ENCODE peak calls at places on chromosome 18, in five cellular contexts. H, W, I, K and S are unnamed samples.

GRCh38 chr18:23071285-23071684 is 64.0 kb upstream of the CABLES1 start:
- DNase-seq in H (no peak), W (peak), I (peak), K (peak), S (no peak)

GRCh38 chr18:21652073-21652472 is 40.0 kb downstream of the SNRPD1 start:
- DNase-seq in H (no peak), W (no peak), I (no peak), K (no peak), S (no peak)

GRCh38 chr18:8177330-8178016 is 431.8 kb upstream of the RAB12 start:
- DNase-seq in H (no peak), W (peak), I (no peak), K (peak), S (peak)

GRCh38 chr18:9994701-9995100 is 80.9 kb downstream of the VAPA start:
- DNase-seq in H (no peak), W (no peak), I (no peak), K (no peak), S (no peak)

GRCh38 chr18:56748698-56749268 is 97.6 kb downstream of the WDR7 start:
- DNase-seq in H (no peak), W (peak), I (no peak), K (peak), S (peak)

GRCh38 chr18:21242141-21243040 is at the start of gene GREB1L:
- DNase-seq in H (peak), W (peak), I (no peak), K (peak), S (no peak)

GRCh38 chr18:48031011-48031480 is 100.6 kb upstream of the SMAD2 start:
- DNase-seq in H (peak), W (peak), I (peak), K (peak), S (no peak)

GRCh38 chr18:8703181-8703638 is 2.1 kb upstream of the MTCL1 start:
- DNase-seq in H (no peak), W (no peak), I (no peak), K (no peak), S (no peak)

GRCh38 chr18:63138469-63139340 is 180.9 kb downstream of the BCL2 start:
- DNase-seq in H (no peak), W (no peak), I (no peak), K (no peak), S (no peak)

GRCh38 chr18:69795785-69796184 is 151.9 kb downstream of the CD226 start:
- DNase-seq in H (no peak), W (peak), I (no peak), K (peak), S (no peak)

GRCh38 chr18:3848316-3848715 is 398.3 kb downstream of the TGIF1 start:
- DNase-seq in H (no peak), W (no peak), I (no peak), K (peak), S (no peak)

GRCh38 chr18:6118080-6118479 is 222.8 kb upstream of the TMEM200C start:
- DNase-seq in H (no peak), W (no peak), I (no peak), K (no peak), S (no peak)

GRCh38 chr18:30763913-30764350 is 278.6 kb downstream of the DSC3 start:
- DNase-seq in H (no peak), W (no peak), I (no peak), K (no peak), S (no peak)

GRCh38 chr18:32333781-32334180 is 136.9 kb downstream of the GAREM1 start:
- DNase-seq in H (no peak), W (no peak), I (peak), K (no peak), S (no peak)

GRCh38 chr18:11251891-11252270 is 102.5 kb upstream of the PIEZO2 start:
- DNase-seq in H (no peak), W (peak), I (no peak), K (peak), S (no peak)

GRCh38 chr18:44213288-44213687 is 467.4 kb upstream of the SETBP1 start:
- DNase-seq in H (no peak), W (no peak), I (no peak), K (no peak), S (no peak)

GRCh38 chr18:65567372-65567771 is 183.4 kb upstream of the CDH7 start:
- DNase-seq in H (no peak), W (no peak), I (no peak), K (peak), S (no peak)

GRCh38 chr18:68874361-68874760 is 76.5 kb downstream of the CCDC102B start:
- DNase-seq in H (no peak), W (peak), I (no peak), K (peak), S (no peak)

GRCh38 chr18:43420950-43421349 is 143.7 kb upstream of the SYT4 start:
- DNase-seq in H (no peak), W (no peak), I (no peak), K (no peak), S (no peak)

GRCh38 chr18:31497404-31497710 is 620 bp upstream of the DSG2 start:
- DNase-seq in H (no peak), W (no peak), I (no peak), K (no peak), S (no peak)

GRCh38 chr18:46528037-46528436 is 129.0 kb downstream of the LOXHD1 start:
- DNase-seq in H (no peak), W (no peak), I (no peak), K (no peak), S (no peak)

GRCh38 chr18:21261352-21261751 is 19.3 kb downstream of the GREB1L start:
- DNase-seq in H (no peak), W (no peak), I (no peak), K (no peak), S (no peak)

GRCh38 chr18:5058768-5059539 is 138.1 kb downstream of the AKAIN1 start:
- DNase-seq in H (no peak), W (no peak), I (no peak), K (no peak), S (no peak)

GRCh38 chr18:23784811-23785245 is 95.6 kb downstream of the LAMA3 start:
- DNase-seq in H (no peak), W (peak), I (no peak), K (peak), S (peak)

GRCh38 chr18:46182633-46183401 is 78.6 kb downstream of the HAUS1 start:
- DNase-seq in H (no peak), W (peak), I (no peak), K (no peak), S (no peak)

GRCh38 chr18:36850527-36851201 is 21.7 kb downstream of the KIAA1328 start:
- DNase-seq in H (no peak), W (peak), I (no peak), K (peak), S (peak)

GRCh38 chr18:24014986-24015896 is 687 bp downstream of the TTC39C start:
- DNase-seq in H (no peak), W (peak), I (peak), K (peak), S (no peak)

GRCh38 chr18:79458131-79458838 is 62.6 kb downstream of the NFATC1 start:
- DNase-seq in H (no peak), W (peak), I (no peak), K (peak), S (peak)

GRCh38 chr18:46621871-46622270 is 35.1 kb downstream of the LOXHD1 start:
- DNase-seq in H (no peak), W (no peak), I (no peak), K (no peak), S (no peak)

GRCh38 chr18:79454034-79454735 is 58.5 kb downstream of the NFATC1 start:
- DNase-seq in H (no peak), W (peak), I (peak), K (peak), S (no peak)

GRCh38 chr18:23538870-23539269 is 35.6 kb downstream of the RMC1 start:
- DNase-seq in H (no peak), W (peak), I (no peak), K (peak), S (peak)

GRCh38 chr18:43883886-43884285 is 606.6 kb upstream of the SYT4 start:
- DNase-seq in H (no peak), W (no peak), I (no peak), K (no peak), S (no peak)

GRCh38 chr18:13436596-13436995 is 218.0 kb downstream of the LDLRAD4 start:
- DNase-seq in H (no peak), W (no peak), I (no peak), K (no peak), S (no peak)

GRCh38 chr18:14945984-14946383 is 198.0 kb downstream of the ANKRD30B start:
- DNase-seq in H (no peak), W (no peak), I (no peak), K (no peak), S (no peak)

GRCh38 chr18:13359195-13359594 is 140.6 kb downstream of the LDLRAD4 start:
- DNase-seq in H (no peak), W (no peak), I (no peak), K (no peak), S (no peak)

GRCh38 chr18:6543330-6543908 is 128.7 kb upstream of the L3MBTL4 start:
- DNase-seq in H (no peak), W (peak), I (no peak), K (peak), S (no peak)

GRCh38 chr18:59649575-59649974 is 47.6 kb downstream of the CCBE1 start:
- DNase-seq in H (no peak), W (no peak), I (no peak), K (no peak), S (no peak)

GRCh38 chr18:59643740-59644139 is 53.5 kb downstream of the CCBE1 start:
- DNase-seq in H (no peak), W (no peak), I (no peak), K (no peak), S (no peak)

GRCh38 chr18:59650266-59650820 is 46.9 kb downstream of the CCBE1 start:
- DNase-seq in H (no peak), W (peak), I (no peak), K (no peak), S (peak)

GRCh38 chr18:59646946-59647307 is 50.3 kb downstream of the CCBE1 start:
- DNase-seq in H (no peak), W (no peak), I (no peak), K (no peak), S (no peak)

GRCh38 chr18:59646228-59646945 is 50.8 kb downstream of the CCBE1 start:
- DNase-seq in H (no peak), W (no peak), I (no peak), K (no peak), S (no peak)
- TF ChIP-seq CTCF in H (no peak), W (no peak), I (no peak), K (no peak), S (no peak)

GRCh38 chr18:76426738-76427305 is 68.2 kb downstream of the ZNF516 start:
- DNase-seq in H (no peak), W (no peak), I (peak), K (no peak), S (no peak)
- TF ChIP-seq CTCF in H (peak), W (peak), I (peak), K (peak), S (peak)

GRCh38 chr18:50611529-50611941 is 51.6 kb downstream of the MAPK4 start:
- DNase-seq in H (no peak), W (no peak), I (no peak), K (no peak), S (no peak)

GRCh38 chr18:50607374-50607933 is 47.6 kb downstream of the MAPK4 start:
- DNase-seq in H (no peak), W (no peak), I (no peak), K (no peak), S (no peak)

GRCh38 chr18:50614838-50615237 is 55.0 kb downstream of the MAPK4 start:
- DNase-seq in H (no peak), W (no peak), I (peak), K (no peak), S (no peak)

GRCh38 chr18:50606609-50607008 is 46.7 kb downstream of the MAPK4 start:
- DNase-seq in H (no peak), W (no peak), I (no peak), K (no peak), S (no peak)

DNA sequence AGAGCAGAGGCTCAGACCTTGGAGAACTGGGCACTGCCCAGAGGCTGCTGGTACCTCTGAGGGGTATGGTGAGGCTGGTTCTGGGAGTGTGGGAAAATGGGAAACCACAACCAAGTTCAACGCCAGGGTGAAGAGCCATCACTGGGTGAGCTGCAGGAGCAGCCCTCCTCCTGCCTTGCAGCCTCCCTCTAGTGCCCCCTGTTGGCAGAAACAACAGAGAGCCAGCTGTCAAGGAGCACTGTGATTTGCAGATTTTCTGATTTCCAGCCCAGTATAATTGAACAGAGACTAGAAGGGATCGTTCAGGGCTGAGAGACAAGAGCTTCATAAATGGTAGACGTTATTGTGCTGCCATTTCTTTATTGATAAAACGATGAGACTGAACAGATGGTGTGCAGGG is 50.5 kb downstream of the MAPK4 start:
- DNase-seq in H (no peak), W (no peak), I (no peak), K (no peak), S (no peak)
- TF ChIP-seq CTCF in H (no peak), W (no peak), I (no peak), K (no peak), S (no peak)

DNA sequence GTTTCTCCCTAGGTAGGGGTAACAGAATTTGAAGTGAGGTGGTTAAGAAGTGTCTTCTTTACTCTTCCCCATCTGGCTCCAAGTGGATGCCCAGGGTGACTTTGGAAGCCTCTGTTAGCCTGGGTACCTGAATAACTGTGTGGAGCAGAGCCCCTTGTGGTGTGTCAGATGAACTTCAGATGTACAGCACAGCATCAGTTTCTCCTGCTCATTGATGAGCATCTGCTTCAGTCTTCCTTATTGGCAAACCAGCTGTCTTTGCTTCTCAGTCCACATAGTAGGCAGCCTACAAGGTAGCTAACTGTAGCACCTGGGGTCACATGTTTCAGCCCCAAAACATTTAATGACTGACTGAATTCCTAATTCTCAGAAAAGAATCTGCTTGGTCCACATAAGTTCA is 56.2 kb upstream of the ATP8B1 start:
- DNase-seq in H (no peak), W (no peak), I (no peak), K (peak), S (no peak)
- TF ChIP-seq CTCF in H (peak), W (peak), I (no peak), K (peak), S (peak)

GRCh38 chr18:50850307-50850706 is 28.6 kb upstream of the ME2 start:
- DNase-seq in H (no peak), W (no peak), I (no peak), K (no peak), S (no peak)
- TF ChIP-seq CTCF in H (no peak), W (no peak), I (no peak), K (no peak), S (no peak)